ENCODE peak calls at places on chromosomes 1 and 21, in five cellular contexts. K is BE2C; M is stimulated activated CD4-positive, alpha-beta T cell treated with anti-CD3 and anti-CD28 coated beads, Interleukin-2, amount 100 ng/mL, for 48 hours; X is stimulated activated naive B cell treated with anti-CD40 and anti-IgM and Interleukin-4, amounts not matched to agents 10 μg/mL and 1 μg/mL and 100 μg/mL, for 72 hours; J is GM06990. Z is an unnamed sample.

GRCh38 chr1:109723351-109723750 is 11.3 kb downstream of the GSTM5 start:
- DNase-seq in K (no peak), M (no peak), X (no peak), J (no peak), Z (no peak)

GRCh38 chr1:231337043-231337471 is 595 bp downstream of the EXOC8 start:
- DNase-seq in K (no peak), M (no peak), X (no peak), J (no peak), Z (no peak)

GRCh38 chr1:167412072-167412471 is 106.3 kb downstream of the CD247 start:
- DNase-seq in K (no peak), M (no peak), X (no peak), J (no peak), Z (no peak)

GRCh38 chr1:17190526-17190995 is 14.4 kb upstream of the PADI1 start:
- DNase-seq in K (no peak), M (no peak), X (no peak), J (no peak), Z (no peak)

GRCh38 chr1:115507256-115507589 is 134.5 kb upstream of the VANGL1 start:
- DNase-seq in K (peak; percentile 25), M (no peak), X (no peak), J (no peak), Z (no peak)

GRCh38 chr1:58982259-58982998 is 198.6 kb upstream of the JUN start:
- DNase-seq in K (peak; percentile 19), M (no peak), X (no peak), J (no peak), Z (no peak)

GRCh38 chr1:27928216-27928954 is 6.4 kb upstream of the SMPDL3B start:
- DNase-seq in K (no peak), M (no peak), X (no peak), J (no peak), Z (no peak)

GRCh38 chr1:61131716-61132115 is 49.4 kb downstream of the NFIA start:
- DNase-seq in K (peak; percentile 9), M (no peak), X (no peak), J (no peak), Z (no peak)

GRCh38 chr1:1200876-1201810 is 5.2 kb downstream of the TNFRSF18 start:
- DNase-seq in K (peak; percentile 23), M (peak; percentile 90), X (peak; percentile 93), J (peak; percentile 74), Z (peak; percentile 95)

GRCh38 chr1:228830954-228831481 is 95.7 kb downstream of the RHOU start:
- DNase-seq in K (no peak), M (no peak), X (no peak), J (peak; percentile 22), Z (peak; percentile 66)

GRCh38 chr1:47709302-47710074 is 271.6 kb downstream of the FOXD2 start:
- DNase-seq in K (peak; percentile 19), M (no peak), X (no peak), J (peak; percentile 22), Z (peak; percentile 68)

GRCh38 chr1:210516675-210517459 is 188.2 kb downstream of the HHAT start:
- DNase-seq in K (peak; percentile 52), M (no peak), X (no peak), J (no peak), Z (no peak)

GRCh38 chr1:4095466-4095865 is 195.4 kb upstream of the C1orf174 start:
- DNase-seq in K (no peak), M (no peak), X (no peak), J (no peak), Z (no peak)

GRCh38 chr1:160777486-160778089 is 18.4 kb upstream of the LY9 start:
- DNase-seq in K (peak; percentile 28), M (peak; percentile 33), X (no peak), J (peak; percentile 41), Z (peak; percentile 41)

GRCh38 chr1:94755675-94756074 is 64.5 kb upstream of the SLC44A3 start:
- DNase-seq in K (peak; percentile 68), M (no peak), X (no peak), J (no peak), Z (no peak)

GRCh38 chr1:91801496-91802115 is 84.3 kb downstream of the TGFBR3 start:
- DNase-seq in K (no peak), M (no peak), X (no peak), J (no peak), Z (no peak)

GRCh38 chr1:5888606-5889211 is 103.5 kb downstream of the NPHP4 start:
- DNase-seq in K (peak; percentile 49), M (no peak), X (no peak), J (no peak), Z (no peak)

GRCh38 chr21:35217504-35218060 is 168.5 kb upstream of the RUNX1 start:
- DNase-seq in K (no peak), M (peak; percentile 28), X (no peak), J (no peak), Z (no peak)

GRCh38 chr21:46368533-46369285 is 44.8 kb downstream of the PCNT start:
- DNase-seq in K (no peak), M (peak; percentile 18), X (peak; percentile 13), J (no peak), Z (peak; percentile 91)

GRCh38 chr1:175126347-175126746 is 58.7 kb downstream of the TNN start:
- DNase-seq in K (no peak), M (no peak), X (no peak), J (no peak), Z (no peak)

GRCh38 chr1:12617901-12618660 is at the start of gene DHRS3:
- DNase-seq in K (no peak), M (peak; percentile 56), X (peak; percentile 82), J (peak; percentile 58), Z (peak; percentile 66)

GRCh38 chr1:167935252-167936067 is 1.0 kb upstream of the DCAF6 start:
- DNase-seq in K (peak; percentile 20), M (peak; percentile 11), X (peak; percentile 16), J (peak; percentile 21), Z (peak; percentile 35)

GRCh38 chr1:93177991-93178390 is 2.2 kb downstream of the TMED5 start:
- DNase-seq in K (no peak), M (no peak), X (no peak), J (no peak), Z (no peak)

GRCh38 chr1:214491468-214492120 is 59.8 kb downstream of the PTPN14 start:
- DNase-seq in K (no peak), M (no peak), X (no peak), J (no peak), Z (no peak)

GRCh38 chr1:246785536-246786111 is 61.4 kb downstream of the SCCPDH start:
- DNase-seq in K (no peak), M (no peak), X (no peak), J (peak; percentile 46), Z (no peak)

GRCh38 chr1:230286166-230286889 is 139.8 kb downstream of the PGBD5 start:
- DNase-seq in K (peak; percentile 3), M (no peak), X (no peak), J (no peak), Z (no peak)

GRCh38 chr1:6330410-6330827 is 63.1 kb downstream of the ACOT7 start:
- DNase-seq in K (no peak), M (no peak), X (no peak), J (no peak), Z (no peak)

GRCh38 chr21:35400233-35400939 is 351.3 kb upstream of the RUNX1 start:
- DNase-seq in K (no peak), M (no peak), X (peak; percentile 32), J (peak; percentile 50), Z (peak; percentile 66)

GRCh38 chr21:26007911-26008579 is 162.5 kb downstream of the APP start:
- DNase-seq in K (no peak), M (no peak), X (no peak), J (no peak), Z (no peak)

Z was measured in GM20000.